ENCODE peak calls at places on chromosomes 11 and 22, in four cellular contexts. Y is NCI-H1930, B is kidney, I is SK-N-SH. M is an unnamed sample.

GRCh38 chr11:33936745-33937612 is 45.1 kb upstream of the LMO2 start:
- DNase-seq in I (no peak), Y (no peak), B (peak), M (no peak)

GRCh38 chr11:117717485-117718314 is 79.3 kb downstream of the DSCAML1 start:
- DNase-seq in I (peak), B (peak), Y (no peak), M (no peak)

GRCh38 chr22:45218974-45219373 is 21.7 kb downstream of the KIAA0930 start:
- DNase-seq in Y (no peak), B (no peak), I (peak), M (peak)

GRCh38 chr11:68342459-68343158 is 30.2 kb downstream of the LRP5 start:
- DNase-seq in B (no peak), I (peak), Y (no peak), M (peak)

GRCh38 chr11:130068546-130068985 is 1.1 kb upstream of the APLP2 start:
- DNase-seq in B (no peak), I (no peak), Y (no peak), M (no peak)

GRCh38 chr11:44407211-44407996 is 97.5 kb upstream of the ALX4 start:
- DNase-seq in I (no peak), Y (no peak), B (no peak), M (no peak)

GRCh38 chr22:44995715-44996114 is 14.1 kb downstream of the PHF21B start:
- DNase-seq in Y (no peak), B (no peak), I (peak), M (no peak)

GRCh38 chr22:22843848-22844247 is 43.8 kb upstream of the IGLL5 start:
- DNase-seq in B (no peak), Y (no peak), I (no peak), M (no peak)

GRCh38 chr11:108975641-108976071 is 310.8 kb downstream of the DDX10 start:
- DNase-seq in B (no peak), I (no peak), Y (no peak), M (no peak)

GRCh38 chr11:95092549-95093324 is 3.1 kb downstream of the ENDOD1 start:
- DNase-seq in B (no peak), Y (no peak), I (peak), M (no peak)